ENCODE peak calls at places on chromosomes 2 and 18, in four cellular contexts. T, M, P and F are unnamed samples.

GRCh38 chr2:200467806-200468686 is 41.8 kb downstream of the KCTD18 start:
- DNase-seq in T (no peak), M (no peak), P (no peak), F (no peak)

GRCh38 chr2:128315829-128316776 is 2.6 kb downstream of the HS6ST1 start:
- DNase-seq in T (peak), M (no peak), P (no peak), F (no peak)

GRCh38 chr2:225694664-225695063 is 295.2 kb downstream of the NYAP2 start:
- DNase-seq in T (no peak), M (no peak), P (no peak), F (no peak)

GRCh38 chr2:203681978-203682377 is 24.5 kb upstream of the CD28 start:
- DNase-seq in T (no peak), M (no peak), P (no peak), F (no peak)

GRCh38 chr2:171360905-171361304 is 72.9 kb downstream of the METTL8 start:
- DNase-seq in T (no peak), M (no peak), P (no peak), F (no peak)

GRCh38 chr18:54127759-54128378 is 96.6 kb downstream of the MBD2 start:
- DNase-seq in T (peak), M (peak), P (peak), F (peak)

GRCh38 chr2:168543037-168543436 is 87.0 kb downstream of the CERS6 start:
- DNase-seq in T (no peak), M (no peak), P (no peak), F (no peak)

GRCh38 chr2:238069877-238070276 is 9.1 kb downstream of the SCLY start:
- DNase-seq in T (no peak), M (no peak), P (no peak), F (no peak)

GRCh38 chr2:16671760-16672159 is 6.1 kb upstream of the CYRIA start:
- DNase-seq in T (peak), M (no peak), P (no peak), F (peak)

GRCh38 chr2:46309052-46309953 is 12.1 kb downstream of the EPAS1 start:
- DNase-seq in T (peak), M (no peak), P (no peak), F (no peak)

GRCh38 chr2:25856377-25856776 is 21.9 kb downstream of the ASXL2 start:
- DNase-seq in T (no peak), M (no peak), P (no peak), F (no peak)

GRCh38 chr2:9234680-9235387 is 28.2 kb downstream of the ASAP2 start:
- DNase-seq in T (peak), M (peak), P (peak), F (peak)

GRCh38 chr2:219570924-219571310 is 422 bp downstream of the OBSL1 start:
- DNase-seq in T (peak), M (no peak), P (no peak), F (peak)

GRCh38 chr2:25127631-25128030 is 40.7 kb downstream of the POMC start:
- DNase-seq in T (no peak), M (no peak), P (peak), F (no peak)

GRCh38 chr18:34913837-34914755 is 127.1 kb upstream of the MAPRE2 start:
- DNase-seq in T (peak), M (no peak), P (peak), F (peak)

GRCh38 chr2:28683100-28683706 is 68.4 kb upstream of the PPP1CB start:
- DNase-seq in T (peak), M (no peak), P (no peak), F (peak)

GRCh38 chr18:36769172-36769571 is 59.6 kb downstream of the TPGS2 start:
- DNase-seq in T (peak), M (no peak), P (no peak), F (no peak)

GRCh38 chr18:23658296-23658695 is 4.4 kb downstream of the ANKRD29 start:
- DNase-seq in T (no peak), M (no peak), P (no peak), F (no peak)

GRCh38 chr2:218886461-218886947 is 5.9 kb downstream of the WNT10A start:
- DNase-seq in T (no peak), M (no peak), P (no peak), F (no peak)

GRCh38 chr2:37324786-37325624 is at the start of gene PRKD3:
- DNase-seq in T (peak), M (no peak), P (no peak), F (peak)

GRCh38 chr2:214731008-214731407 is 78.5 kb downstream of the BARD1 start:
- DNase-seq in T (no peak), M (no peak), P (no peak), F (peak)

GRCh38 chr2:225454412-225454811 is 54.9 kb downstream of the NYAP2 start:
- DNase-seq in T (no peak), M (no peak), P (no peak), F (no peak)

GRCh38 chr18:36399055-36399454 is 101.5 kb downstream of the FHOD3 start:
- DNase-seq in T (no peak), M (no peak), P (no peak), F (no peak)

GRCh38 chr18:9987355-9987754 is 73.5 kb downstream of the VAPA start:
- DNase-seq in T (no peak), M (no peak), P (no peak), F (no peak)